ENCODE peak calls at places on chromosome 13, in five cellular contexts. One of them, this sample, is unnamed.

GRCh38 chr13:91986771-91987515 is 588.5 kb downstream of the GPC5 start:
- DNase-seq in neural progenitor cell: no peak
- DNase-seq in AG10803: no peak
- DNase-seq in astrocyte of the cerebellum: no peak
- DNase-seq in fibroblast of the conjunctiva: no peak
- DNase-seq in this sample: peak

GRCh38 chr13:111005808-111006494 is 91.1 kb upstream of the ANKRD10 start:
- DNase-seq in AG10803: peak
- DNase-seq in neural progenitor cell: no peak
- DNase-seq in fibroblast of the conjunctiva: no peak
- DNase-seq in astrocyte of the cerebellum: no peak
- DNase-seq in this sample: no peak

GRCh38 chr13:78978381-78978998 is 319.5 kb upstream of the OBI1 start:
- DNase-seq in astrocyte of the cerebellum: peak
- DNase-seq in fibroblast of the conjunctiva: peak
- DNase-seq in neural progenitor cell: peak
- DNase-seq in AG10803: peak
- DNase-seq in this sample: peak

GRCh38 chr13:20121154-20121515 is 39.7 kb downstream of the GJA3 start:
- DNase-seq in astrocyte of the cerebellum: no peak
- DNase-seq in neural progenitor cell: no peak
- DNase-seq in AG10803: peak
- DNase-seq in fibroblast of the conjunctiva: no peak
- DNase-seq in this sample: no peak

GRCh38 chr13:24865158-24865557 is 101.2 kb downstream of the RNF17 start:
- DNase-seq in AG10803: peak
- DNase-seq in astrocyte of the cerebellum: no peak
- DNase-seq in fibroblast of the conjunctiva: no peak
- DNase-seq in neural progenitor cell: no peak
- DNase-seq in this sample: no peak

GRCh38 chr13:48775285-48775684 is 121.6 kb downstream of the CYSLTR2 start:
- DNase-seq in AG10803: peak
- DNase-seq in fibroblast of the conjunctiva: no peak
- DNase-seq in neural progenitor cell: no peak
- DNase-seq in astrocyte of the cerebellum: peak
- DNase-seq in this sample: no peak

GRCh38 chr13:99196466-99197256 is 4.0 kb upstream of the UBAC2 start:
- DNase-seq in neural progenitor cell: no peak
- DNase-seq in fibroblast of the conjunctiva: no peak
- DNase-seq in AG10803: no peak
- DNase-seq in astrocyte of the cerebellum: no peak
- DNase-seq in this sample: no peak

GRCh38 chr13:99197257-99197651 is 3.4 kb upstream of the UBAC2 start:
- DNase-seq in astrocyte of the cerebellum: no peak
- DNase-seq in neural progenitor cell: no peak
- DNase-seq in AG10803: no peak
- DNase-seq in fibroblast of the conjunctiva: no peak
- DNase-seq in this sample: no peak

GRCh38 chr13:102839462-102839861 is 6.4 kb upstream of the ERCC5 start:
- DNase-seq in neural progenitor cell: no peak
- DNase-seq in astrocyte of the cerebellum: no peak
- DNase-seq in AG10803: peak
- DNase-seq in fibroblast of the conjunctiva: no peak
- DNase-seq in this sample: no peak

GRCh38 chr13:34515201-34515600 is 426.9 kb upstream of the NBEA start:
- DNase-seq in astrocyte of the cerebellum: no peak
- DNase-seq in fibroblast of the conjunctiva: no peak
- DNase-seq in AG10803: peak
- DNase-seq in neural progenitor cell: no peak
- DNase-seq in this sample: no peak